ENCODE peak calls at places on chromosomes 11 and 22, in ten cellular contexts. W is left ventricle myocardium inferior, R is AG09309, S is fibroblast of the aortic adventitia, Q is endothelial cell of umbilical vein, T is activated B cell treated with CpG ODN at 0.5 μM for 24 hours, K is heart right ventricle, C is sigmoid colon, E is GM06990, G is nephron progenitor cell. X is an unnamed sample.

GRCh38 chr22:24184057-24184798 is 2.9 kb downstream of the SUSD2 start:
- DNase-seq in W (peak; percentile 13), R (no peak), S (no peak), Q (no peak), T (no peak), K (no peak), C (peak; percentile 56), E (no peak), G (no peak), X (no peak)

GRCh38 chr11:35968386-35969088 is 24.7 kb downstream of the LDLRAD3 start:
- DNase-seq in W (no peak), R (no peak), S (no peak), Q (no peak), T (no peak), K (no peak), C (no peak), E (no peak), G (no peak), X (no peak)

GRCh38 chr11:112889446-112889845 is 71.8 kb upstream of the NCAM1 start:
- DNase-seq in W (no peak), R (no peak), S (no peak), Q (no peak), T (no peak), K (no peak), C (no peak), E (no peak), G (no peak), X (no peak)

GRCh38 chr22:27022741-27023373 is 365.5 kb downstream of the MIAT start:
- DNase-seq in W (no peak), R (no peak), S (no peak), Q (no peak), T (no peak), K (no peak), C (no peak), E (no peak), G (no peak), X (no peak)

GRCh38 chr22:36398602-36399472 is 11.1 kb upstream of the MYH9 start:
- DNase-seq in W (no peak), R (no peak), S (peak; percentile 68), Q (peak; percentile 86), T (no peak), K (no peak), C (no peak), E (no peak), G (no peak), X (no peak)

GRCh38 chr11:114233755-114234154 is 62.4 kb upstream of the NNMT start:
- DNase-seq in W (no peak), R (no peak), S (no peak), Q (no peak), T (no peak), K (no peak), C (no peak), E (no peak), G (no peak), X (no peak)

GRCh38 chr11:10314199-10315072 is 9.6 kb downstream of the ADM start:
- DNase-seq in W (no peak), R (no peak), S (peak; percentile 54), Q (peak; percentile 46), T (no peak), K (no peak), C (no peak), E (peak; percentile 50), G (no peak), X (peak; percentile 47)

GRCh38 chr11:18723991-18724390 is 2.0 kb downstream of the IGSF22 start:
- DNase-seq in W (no peak), R (no peak), S (no peak), Q (no peak), T (no peak), K (no peak), C (no peak), E (no peak), G (no peak), X (no peak)

GRCh38 chr22:36344106-36344827 is 43.5 kb downstream of the MYH9 start:
- DNase-seq in W (no peak), R (no peak), S (no peak), Q (no peak), T (no peak), K (no peak), C (no peak), E (no peak), G (no peak), X (no peak)

GRCh38 chr22:32083814-32084213 is 40.8 kb downstream of the SLC5A1 start:
- DNase-seq in W (no peak), R (no peak), S (no peak), Q (no peak), T (no peak), K (no peak), C (no peak), E (no peak), G (no peak), X (no peak)

GRCh38 chr11:75262961-75263852 is 22.6 kb downstream of the TPBGL start:
- DNase-seq in W (no peak), R (no peak), S (no peak), Q (peak; percentile 17), T (no peak), K (no peak), C (peak; percentile 65), E (no peak), G (no peak), X (no peak)

GRCh38 chr11:42043312-42043711 is 583.9 kb upstream of the LRRC4C start:
- DNase-seq in W (no peak), R (no peak), S (peak; percentile 2), Q (peak; percentile 58), T (no peak), K (no peak), C (no peak), E (no peak), G (no peak), X (no peak)

GRCh38 chr11:119422505-119423416 is at the start of gene THY1:
- DNase-seq in W (no peak), R (no peak), S (peak; percentile 61), Q (no peak), T (no peak), K (no peak), C (no peak), E (no peak), G (peak; percentile 66), X (peak; percentile 47)

GRCh38 chr22:46587067-46587471 is 33.1 kb upstream of the GRAMD4 start:
- DNase-seq in W (no peak), R (no peak), S (no peak), Q (no peak), T (no peak), K (no peak), C (no peak), E (peak; percentile 76), G (no peak), X (peak; percentile 85)

GRCh38 chr11:116170526-116171120 is 602.2 kb downstream of the BUD13 start:
- DNase-seq in W (no peak), R (no peak), S (no peak), Q (no peak), T (no peak), K (no peak), C (no peak), E (no peak), G (no peak), X (no peak)
- TF ChIP-seq CTCF in W (peak; percentile 35), R (no peak), S (no peak), Q (no peak), T (no peak), K (no peak), C (no peak), E (peak; percentile 61), G (peak; percentile 29), X (no peak)

DNA sequence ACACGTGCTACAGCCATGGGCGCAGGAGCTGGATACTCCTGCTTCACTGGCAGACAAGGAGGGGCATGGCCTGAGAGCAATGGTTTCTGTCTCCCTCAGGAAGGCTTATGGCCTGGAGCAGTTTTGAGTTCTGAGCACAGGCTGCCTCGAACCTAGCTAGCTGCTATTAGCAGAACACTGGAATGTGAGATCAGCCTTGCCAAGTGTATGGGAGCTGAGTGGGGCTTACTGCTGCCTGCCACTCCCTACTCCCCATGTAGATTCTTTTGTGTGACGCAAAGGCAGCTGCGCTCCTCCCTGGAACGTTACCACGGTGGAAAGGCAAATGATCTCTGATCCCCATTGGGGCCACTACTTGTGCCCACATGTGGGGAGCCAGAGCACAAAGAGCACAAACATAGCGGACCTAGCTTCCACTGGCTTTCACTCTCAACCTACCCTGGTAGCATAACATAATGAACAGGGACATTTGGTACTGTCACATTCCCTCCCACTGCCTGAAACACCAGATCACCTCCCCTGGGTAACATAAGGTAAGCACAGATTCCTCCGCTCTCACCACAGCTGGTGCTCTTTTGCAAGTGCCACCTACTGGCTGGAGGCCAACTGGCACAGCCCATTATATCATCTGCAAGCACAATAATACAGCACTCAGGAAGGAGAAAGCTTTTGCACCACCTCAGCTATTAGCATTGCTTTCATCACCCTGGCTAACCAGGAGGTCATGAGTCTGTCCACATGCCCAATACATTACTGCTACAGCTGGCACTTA is 84.6 kb upstream of the GUCY1A2 start:
- DNase-seq in W (no peak), R (no peak), S (no peak), Q (no peak), T (no peak), K (peak; percentile 30), C (peak; percentile 55), E (no peak), G (no peak), X (no peak)
- TF ChIP-seq CTCF in W (no peak), R (no peak), S (no peak), Q (no peak), T (no peak), K (no peak), C (no peak), E (peak; percentile 23), G (no peak), X (no peak)

DNA sequence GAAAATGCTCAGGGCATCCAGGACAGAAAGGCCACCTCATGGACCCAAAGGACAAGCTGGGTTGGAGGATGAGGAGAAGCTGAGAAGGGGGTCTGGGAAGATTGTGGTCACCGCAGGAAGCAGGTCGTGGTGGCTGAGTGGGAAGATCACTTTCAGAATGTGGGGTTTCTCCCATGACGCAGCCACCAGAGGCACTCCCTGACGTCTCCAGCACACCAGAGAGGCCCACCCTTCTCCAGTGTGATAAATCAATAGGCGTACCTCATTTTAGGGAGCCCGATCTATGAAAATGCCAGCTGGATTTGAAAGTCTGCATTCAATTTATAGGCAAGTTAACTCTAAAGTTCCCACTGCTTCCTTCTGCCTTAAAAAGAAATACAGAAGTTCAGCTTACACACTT is 10.5 kb downstream of the TSPAN18 start:
- DNase-seq in W (no peak), R (no peak), S (no peak), Q (no peak), T (no peak), K (no peak), C (peak; percentile 11), E (no peak), G (no peak), X (no peak)
- TF ChIP-seq CTCF in W (no peak), R (no peak), S (no peak), Q (no peak), T (no peak), K (no peak), C (no peak), E (no peak), G (no peak), X (no peak)

DNA sequence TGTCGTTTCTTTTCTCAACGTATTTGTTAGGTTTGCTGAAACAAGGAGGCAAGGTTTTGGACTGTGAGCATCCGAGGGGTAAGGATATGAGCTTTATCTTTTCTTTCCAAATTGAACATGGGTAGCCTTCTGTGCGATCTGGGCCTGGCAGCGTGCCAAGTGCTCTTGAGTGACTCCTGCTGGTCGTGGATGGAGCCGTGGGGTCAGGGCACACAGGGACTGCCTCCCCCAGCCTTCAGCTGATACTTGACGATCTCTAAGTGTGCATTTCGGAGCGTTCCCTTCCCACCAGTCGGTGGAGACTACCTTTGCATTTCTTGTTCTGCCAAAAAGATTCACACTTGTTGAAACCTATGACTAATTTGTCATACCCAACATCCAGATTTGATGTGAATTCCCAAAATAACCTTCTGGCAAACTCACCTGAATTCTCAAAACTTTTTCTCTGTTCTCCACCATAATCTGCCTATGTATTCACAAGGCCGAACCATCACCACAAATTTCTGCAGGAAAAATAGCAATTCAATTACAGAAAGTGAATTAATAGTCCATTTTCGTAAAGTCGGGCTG is 40.2 kb upstream of the CLMP start:
- DNase-seq in W (peak; percentile 48), R (no peak), S (peak; percentile 54), Q (peak; percentile 41), T (no peak), K (peak; percentile 53), C (peak; percentile 86), E (peak; percentile 24), G (peak; percentile 29), X (no peak)
- TF ChIP-seq CTCF in W (peak; percentile 58), R (peak; percentile 58), S (peak; percentile 79), Q (peak; percentile 68), T (no peak), K (peak; percentile 6), C (peak; percentile 57), E (peak; percentile 33), G (peak; percentile 22), X (no peak)